ENCODE peak calls at places on chromosome 2, in four cellular contexts. Y is H9, W is neuronal stem cell, J is mesendoderm. K is an unnamed sample.

GRCh38 chr2:42888321-42888720 is 95.9 kb upstream of the HAAO start:
- DNase-seq in Y (no peak), W (no peak), J (no peak), K (no peak)

GRCh38 chr2:10414000-10414451 is 34.1 kb downstream of the ODC1 start:
- DNase-seq in Y (no peak), W (no peak), J (no peak), K (peak; percentile 68)

GRCh38 chr2:216339456-216340279 is 32.6 kb downstream of the MARCHF4 start:
- DNase-seq in Y (peak; percentile 86), W (peak; percentile 69), J (peak; percentile 93), K (peak; percentile 81)

GRCh38 chr2:23677836-23678235 is 249.1 kb downstream of the ATAD2B start:
- DNase-seq in Y (no peak), W (no peak), J (no peak), K (no peak)

GRCh38 chr2:47026738-47027531 is 111.3 kb upstream of the MCFD2 start:
- DNase-seq in Y (no peak), W (no peak), J (no peak), K (no peak)

GRCh38 chr2:112074506-112074905 is 19.4 kb downstream of the TMEM87B start:
- DNase-seq in Y (no peak), W (no peak), J (no peak), K (peak; percentile 40)

GRCh38 chr2:199804831-199805230 is 46.2 kb downstream of the FTCDNL1 start:
- DNase-seq in Y (peak; percentile 40), W (no peak), J (peak; percentile 53), K (no peak)

GRCh38 chr2:134839649-134840048 is 1.2 kb downstream of the ACMSD start:
- DNase-seq in Y (no peak), W (no peak), J (no peak), K (no peak)

GRCh38 chr2:12131975-12132374 is 385.5 kb downstream of the LPIN1 start:
- DNase-seq in Y (no peak), W (no peak), J (no peak), K (peak; percentile 57)

GRCh38 chr2:179837408-179837807 is 24.0 kb downstream of the ZNF385B start:
- DNase-seq in Y (no peak), W (no peak), J (peak; percentile 74), K (peak; percentile 46)

GRCh38 chr2:65161551-65162100 is 31.7 kb upstream of the RAB1A start:
- DNase-seq in Y (no peak), W (peak; percentile 5), J (peak; percentile 32), K (no peak)

GRCh38 chr2:113010088-113010487 is 4.8 kb downstream of the IL36A start:
- DNase-seq in Y (no peak), W (no peak), J (peak; percentile 1), K (peak; percentile 2)

GRCh38 chr2:199273043-199273647 is 184.6 kb downstream of the SATB2 start:
- DNase-seq in Y (no peak), W (no peak), J (no peak), K (peak; percentile 63)

GRCh38 chr2:232525199-232525598 is 761 bp upstream of the CHRND start:
- DNase-seq in Y (no peak), W (no peak), J (no peak), K (no peak)

GRCh38 chr2:142316049-142316448 is 185.2 kb upstream of the LRP1B start:
- DNase-seq in Y (no peak), W (no peak), J (no peak), K (no peak)

GRCh38 chr2:52340185-52340584 is 1308.3 kb upstream of the NRXN1 start:
- DNase-seq in Y (peak; percentile 51), W (no peak), J (peak; percentile 86), K (peak; percentile 41)

GRCh38 chr2:99710720-99711612 is 221.1 kb upstream of the REV1 start:
- DNase-seq in Y (no peak), W (no peak), J (peak; percentile 16), K (no peak)

GRCh38 chr2:99708231-99708630 is 218.4 kb upstream of the REV1 start:
- DNase-seq in Y (no peak), W (no peak), J (peak; percentile 49), K (no peak)

GRCh38 chr2:99706734-99707133 is 216.9 kb upstream of the REV1 start:
- DNase-seq in Y (no peak), W (no peak), J (no peak), K (no peak)

GRCh38 chr2:99707592-99707991 is 217.8 kb upstream of the REV1 start:
- DNase-seq in Y (no peak), W (no peak), J (peak; percentile 29), K (peak; percentile 76)

DNA sequence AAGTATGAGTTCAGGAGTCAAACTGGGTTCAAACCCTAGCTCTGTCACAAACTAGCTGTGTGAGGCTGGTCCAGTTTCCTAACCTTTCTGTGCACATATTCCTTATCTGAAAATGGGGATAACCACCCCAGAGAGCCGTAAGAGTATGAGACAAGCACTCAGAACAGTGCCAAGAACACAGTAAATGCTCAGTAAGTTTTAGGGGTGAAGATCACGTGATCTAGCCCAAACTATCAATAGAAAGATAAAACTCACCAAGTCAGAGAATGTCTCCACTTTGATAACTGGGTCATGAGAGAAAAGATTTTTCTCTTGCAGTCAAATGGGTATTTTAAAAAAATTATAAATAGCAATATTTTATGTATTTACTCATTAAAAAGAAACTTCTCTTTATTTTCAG is 219.4 kb upstream of the REV1 start:
- DNase-seq in Y (no peak), W (no peak), J (no peak), K (no peak)
- H2BK5ac ChIP-seq in Y (no peak overlapping the region), W (no peak overlapping the region), J (no peak overlapping the region), K (no peak overlapping the region)

GRCh38 chr2:71795486-71795885 is 342.1 kb downstream of the DYSF start:
- DNase-seq in Y (no peak), W (no peak), J (no peak), K (no peak)
- H2BK5ac ChIP-seq in Y (no peak overlapping the region), W (peak overlapping the region; percentile 21), J (no peak overlapping the region), K (no peak overlapping the region)

GRCh38 chr2:86039178-86039962 is 66.3 kb downstream of the POLR1A start:
- DNase-seq in Y (peak; percentile 15), W (no peak), J (no peak), K (no peak)

GRCh38 chr2:86038291-86039081 is 67.2 kb downstream of the POLR1A start:
- DNase-seq in Y (no peak), W (no peak), J (no peak), K (no peak)

GRCh38 chr2:86036790-86037138 is 68.9 kb downstream of the POLR1A start:
- DNase-seq in Y (no peak), W (no peak), J (no peak), K (no peak)

GRCh38 chr2:86037141-86037794 is 68.4 kb downstream of the POLR1A start:
- DNase-seq in Y (no peak), W (no peak), J (no peak), K (peak; percentile 92)

GRCh38 chr2:86037795-86038192 is 67.9 kb downstream of the POLR1A start:
- DNase-seq in Y (no peak), W (no peak), J (no peak), K (no peak)
- H2BK5ac ChIP-seq in Y (no peak overlapping the region), W (no peak overlapping the region), J (no peak overlapping the region), K (peak overlapping the region; percentile 1)

GRCh38 chr2:171310889-171311288 is 122.9 kb downstream of the METTL8 start:
- DNase-seq in Y (no peak), W (no peak), J (no peak), K (no peak)

GRCh38 chr2:171308280-171309054 is 125.3 kb downstream of the METTL8 start:
- DNase-seq in Y (no peak), W (no peak), J (no peak), K (no peak)

GRCh38 chr2:171309727-171310265 is 124.0 kb downstream of the METTL8 start:
- DNase-seq in Y (no peak), W (no peak), J (no peak), K (no peak)

DNA sequence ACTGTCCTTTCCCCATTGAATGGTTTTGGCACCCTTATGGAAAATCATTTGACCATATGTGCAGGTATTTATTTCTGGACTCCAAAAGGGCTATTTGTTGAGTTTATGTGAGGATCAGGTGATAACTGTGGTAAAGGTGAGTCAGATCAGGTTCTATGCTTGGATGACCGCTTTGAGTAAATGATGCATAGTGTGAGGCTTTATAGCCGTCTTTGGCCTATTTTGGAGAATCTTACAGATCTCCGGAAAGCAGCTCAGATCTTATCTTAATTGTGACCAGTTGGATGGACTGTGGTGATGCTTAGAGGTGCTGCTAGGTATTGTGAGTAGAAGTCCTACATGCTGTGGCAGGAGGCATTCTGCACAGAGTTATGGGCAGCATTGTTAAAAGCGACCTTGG is 126.2 kb downstream of the METTL8 start:
- DNase-seq in Y (no peak), W (no peak), J (no peak), K (no peak)
- H2BK5ac ChIP-seq in Y (no peak overlapping the region), W (no peak overlapping the region), J (no peak overlapping the region), K (no peak overlapping the region)

GRCh38 chr2:237966565-237967462 is at the start of gene UBE2F:
- DNase-seq in Y (peak; percentile 97), W (peak; percentile 94), J (peak; percentile 97), K (peak; percentile 95)

GRCh38 chr2:237967463-237967871 is 653 bp downstream of the UBE2F start:
- DNase-seq in Y (no peak), W (no peak), J (no peak), K (no peak)

GRCh38 chr2:237964194-237964577 is 2.6 kb upstream of the UBE2F start:
- DNase-seq in Y (no peak), W (no peak), J (no peak), K (no peak)

GRCh38 chr2:237964578-237965404 is 2.0 kb upstream of the UBE2F start:
- DNase-seq in Y (no peak), W (no peak), J (no peak), K (peak; percentile 86)

GRCh38 chr2:237966250-237966564 is 607 bp upstream of the UBE2F start:
- DNase-seq in Y (no peak), W (no peak), J (no peak), K (no peak)
- H2BK5ac ChIP-seq in Y (no peak overlapping the region), W (no peak overlapping the region), J (no peak overlapping the region), K (no peak overlapping the region)

DNA sequence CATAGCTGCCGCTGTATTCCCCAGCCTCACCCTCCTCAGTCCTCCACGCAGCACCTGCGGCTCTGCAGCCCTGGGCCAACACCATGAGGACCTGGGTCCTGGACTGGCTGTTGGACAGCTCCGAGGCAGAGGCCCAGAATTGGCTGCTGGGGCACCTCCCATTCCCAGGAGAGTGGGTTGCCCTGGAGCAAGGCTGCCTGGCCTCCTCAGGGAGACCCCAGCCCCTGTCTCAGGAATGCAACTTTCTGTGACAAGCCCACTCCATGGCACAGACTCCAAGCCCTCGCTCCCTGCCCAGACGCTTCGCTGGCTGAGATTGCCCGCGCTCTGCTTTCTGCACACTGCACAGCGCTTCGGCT is 33.0 kb downstream of the CYP26B1 start:
- DNase-seq in Y (no peak), W (no peak), J (peak; percentile 30), K (no peak)
- H2BK5ac ChIP-seq in Y (no peak overlapping the region), W (no peak overlapping the region), J (no peak overlapping the region), K (no peak overlapping the region)

K was measured in IMR-90.